ENCODE peak calls at places on chromosomes 4 and X, in four cellular contexts. W is heart right ventricle, R is brain microvascular endothelial cell, D is lower lobe of right lung. B is an unnamed sample.

GRCh38 chrX:15356444-15356843 is 21.1 kb upstream of the PIGA start:
- DNase-seq in W (no peak), D (no peak), R (no peak), B (peak; percentile 59)

GRCh38 chr4:20723019-20723418 is 22.8 kb downstream of the PACRGL start:
- DNase-seq in R (peak; percentile 11), W (no peak), D (no peak), B (peak; percentile 28)

GRCh38 chr4:139957108-139957464 is 196.9 kb downstream of the MAML3 start:
- DNase-seq in W (no peak), R (no peak), D (no peak), B (no peak)

GRCh38 chrX:143017272-143017671 is 8.5 kb upstream of the SPANXN4 start:
- DNase-seq in W (no peak), D (no peak), R (no peak), B (no peak)

GRCh38 chrX:39975094-39975865 is 122.5 kb downstream of the BCOR start:
- DNase-seq in R (no peak), W (no peak), D (no peak), B (peak; percentile 88)

GRCh38 chr4:14726441-14727405 is 275.6 kb upstream of the CPEB2 start:
- DNase-seq in R (peak; percentile 75), D (no peak), W (no peak), B (peak; percentile 86)

GRCh38 chrX:42732506-42732905 is 45.5 kb downstream of the PPP1R2C start:
- DNase-seq in D (no peak), W (peak; percentile 14), R (peak; percentile 14), B (peak; percentile 65)

GRCh38 chr4:85732124-85732523 is 257.2 kb downstream of the ARHGAP24 start:
- DNase-seq in D (no peak), R (no peak), W (no peak), B (no peak)

GRCh38 chr4:138107023-138107422 is 135.1 kb downstream of the SLC7A11 start:
- DNase-seq in R (no peak), D (no peak), W (no peak), B (no peak)

GRCh38 chr4:163736876-163737275 is 242.4 kb downstream of the TMA16 start:
- DNase-seq in D (no peak), R (no peak), W (no peak), B (no peak)

GRCh38 chr4:77473509-77473908 is 132.1 kb upstream of the CXCL13 start:
- DNase-seq in W (no peak), D (no peak), R (no peak), B (peak; percentile 51)

GRCh38 chr4:4762909-4763814 is 96.3 kb upstream of the MSX1 start:
- DNase-seq in D (no peak), W (no peak), R (peak; percentile 52), B (peak; percentile 65)

GRCh38 chrX:152405561-152405960 is 45.6 kb downstream of the GABRA3 start:
- DNase-seq in D (no peak), R (no peak), W (no peak), B (peak; percentile 11)

GRCh38 chrX:70196961-70197805 is 19.9 kb downstream of the DGAT2L6 start:
- DNase-seq in R (peak; percentile 32), W (no peak), D (no peak), B (peak; percentile 76)

GRCh38 chrX:119145241-119145653 is 17.6 kb upstream of the KIAA1210 start:
- DNase-seq in R (no peak), W (no peak), D (no peak), B (peak; percentile 43)

GRCh38 chr4:112775801-112776200 is 138.9 kb downstream of the LARP7 start:
- DNase-seq in D (no peak), R (no peak), W (no peak), B (peak; percentile 11)

GRCh38 chrX:81708506-81708905 is 506.6 kb downstream of the SH3BGRL start:
- DNase-seq in D (no peak), R (no peak), W (no peak), B (peak; percentile 88)

GRCh38 chrX:155966876-155967275 is 30.6 kb upstream of the IL9R start:
- DNase-seq in D (no peak), W (no peak), R (no peak), B (peak; percentile 26)
- TF ChIP-seq CTCF in D (peak; percentile 47), W (peak; percentile 40), R (peak; percentile 36), B (peak; percentile 12)

GRCh38 chr4:22356996-22357596 is 158.8 kb downstream of the ADGRA3 start:
- DNase-seq in R (peak; percentile 9), W (no peak), D (no peak), B (peak; percentile 28)
- TF ChIP-seq CTCF in R (peak; percentile 70), W (peak; percentile 17), D (no peak), B (peak; percentile 32)

DNA sequence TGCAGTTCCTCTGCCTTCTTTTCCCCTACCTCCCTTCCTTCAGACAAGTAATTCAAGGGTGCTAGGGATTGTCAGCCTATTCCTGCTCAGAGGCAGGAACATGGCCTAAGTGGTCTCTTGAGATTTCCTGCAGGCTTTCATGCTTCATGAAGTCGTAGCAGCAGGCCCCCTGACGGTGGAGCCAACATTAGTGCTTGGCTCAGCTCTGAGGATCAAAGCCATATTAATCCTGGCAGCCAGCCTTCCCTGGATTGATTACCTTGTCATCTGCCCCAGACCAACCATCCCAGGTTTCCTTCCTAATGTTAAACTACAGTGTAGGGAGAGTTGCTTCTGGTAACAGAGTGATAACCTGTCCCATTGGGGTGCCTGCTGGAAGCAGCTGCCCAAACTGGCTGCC is 84.1 kb downstream of the SLC16A2 start:
- DNase-seq in R (no peak), D (no peak), W (no peak), B (no peak)
- TF ChIP-seq CTCF in R (no peak), D (no peak), W (no peak), B (no peak)

GRCh38 chr4:83852085-83852451 is 316.2 kb downstream of the GPAT3 start:
- DNase-seq in W (no peak), D (no peak), R (peak; percentile 70), B (peak; percentile 28)

GRCh38 chr4:83850435-83850834 is 314.5 kb downstream of the GPAT3 start:
- DNase-seq in R (peak; percentile 43), D (no peak), W (no peak), B (no peak)

GRCh38 chr4:83851261-83852084 is 315.6 kb downstream of the GPAT3 start:
- DNase-seq in W (no peak), R (peak; percentile 52), D (no peak), B (peak; percentile 38)

GRCh38 chr4:83846193-83846830 is 310.4 kb downstream of the GPAT3 start:
- DNase-seq in W (no peak), R (no peak), D (no peak), B (no peak)
- TF ChIP-seq CTCF in W (no peak), R (no peak), D (no peak), B (no peak)

GRCh38 chr4:37826282-37827029 is at the start of gene PGM2:
- DNase-seq in W (peak; percentile 89), D (peak; percentile 94), R (peak; percentile 79), B (peak; percentile 87)
- TF ChIP-seq CTCF in W (no peak), D (no peak), R (peak; percentile 15), B (no peak)

B was measured in MCF 10A.